ENCODE peak calls at places on chromosome 7, in five cellular contexts. L, N, F, A and G are unnamed samples.
A peak's percentile ranks its signal among the peaks of the same experiment; 100 is the strongest.

GRCh38 chr7:68980011-68980410 is 618.3 kb upstream of the AUTS2 start:
- DNase-seq in L (no peak), N (no peak), F (no peak), A (no peak), G (no peak)

GRCh38 chr7:25069900-25070443 is 55.1 kb downstream of the CYCS start:
- DNase-seq in L (peak; percentile 64), N (no peak), F (peak; percentile 56), A (peak; percentile 54), G (peak; percentile 76)

GRCh38 chr7:23105086-23105643 is 420 bp upstream of the KLHL7 start:
- DNase-seq in L (no peak), N (no peak), F (no peak), A (peak; percentile 6), G (peak; percentile 23)

GRCh38 chr7:50556247-50556976 is 8.8 kb downstream of the DDC start:
- DNase-seq in L (no peak), N (no peak), F (no peak), A (no peak), G (no peak)

GRCh38 chr7:76513817-76514799 is 3.8 kb downstream of the UPK3B start:
- DNase-seq in L (no peak), N (no peak), F (no peak), A (no peak), G (no peak)

GRCh38 chr7:152072451-152072850 is 47.0 kb downstream of the GALNT11 start:
- DNase-seq in L (no peak), N (no peak), F (no peak), A (no peak), G (no peak)

GRCh38 chr7:6628045-6628444 is 9.1 kb upstream of the ZNF316 start:
- DNase-seq in L (no peak), N (no peak), F (no peak), A (no peak), G (no peak)

GRCh38 chr7:77386165-77386824 is 29.9 kb downstream of the GSAP start:
- DNase-seq in L (no peak), N (no peak), F (no peak), A (no peak), G (no peak)

GRCh38 chr7:131109757-131110293 is 217.9 kb upstream of the MKLN1 start:
- DNase-seq in L (peak; percentile 54), N (peak; percentile 64), F (no peak), A (peak; percentile 79), G (peak; percentile 74)

GRCh38 chr7:79877874-79878465 is 256.7 kb upstream of the GNAI1 start:
- DNase-seq in L (no peak), N (no peak), F (no peak), A (no peak), G (no peak)

GRCh38 chr7:114128880-114129279 is 210.1 kb upstream of the PPP1R3A start:
- DNase-seq in L (no peak), N (no peak), F (no peak), A (no peak), G (no peak)
- TF ChIP-seq CTCF in L (no peak), N (no peak), F (no peak), A (no peak), G (no peak)

GRCh38 chr7:154789404-154789803 is 213.5 kb downstream of the PAXIP1 start:
- DNase-seq in L (no peak), N (no peak), F (no peak), A (peak; percentile 17), G (no peak)
- TF ChIP-seq CTCF in L (no peak), N (no peak), F (no peak), A (no peak), G (no peak)

GRCh38 chr7:120052884-120053382 is 220.0 kb upstream of the KCND2 start:
- DNase-seq in L (no peak), N (no peak), F (peak; percentile 97), A (no peak), G (no peak)
- TF ChIP-seq CTCF in L (no peak), N (no peak), F (no peak), A (no peak), G (no peak)

GRCh38 chr7:106294334-106294733 is 9.6 kb upstream of the NAMPT start:
- DNase-seq in L (no peak), N (no peak), F (no peak), A (no peak), G (no peak)
- TF ChIP-seq CTCF in L (no peak), N (no peak), F (peak; percentile 26), A (no peak), G (no peak)